ENCODE peak calls at places on chromosome 22, in nine cellular contexts. C is CD8-positive, alpha-beta T cell; Z is neural crest cell; I is uterus; O is upper lobe of left lung; K is fibroblast of lung; E is RWPE1; N is fibroblast of the aortic adventitia; V is endodermal cell. Y is an unnamed sample.

GRCh38 chr22:27349456-27349855 is 452.1 kb downstream of the MN1 start:
- DNase-seq in O (no peak), E (no peak), V (no peak), Z (no peak), I (no peak), K (peak), N (peak), C (no peak), Y (no peak)

GRCh38 chr22:17152340-17152739 is 6.7 kb downstream of the HDHD5 start:
- DNase-seq in E (no peak), I (no peak), Z (no peak), V (no peak), C (no peak), N (no peak), O (no peak), K (no peak), Y (no peak)

GRCh38 chr22:28072066-28072465 is 153.0 kb upstream of the PITPNB start:
- DNase-seq in N (peak), E (no peak), Z (no peak), C (no peak), K (peak), I (no peak), V (no peak), O (no peak), Y (no peak)

GRCh38 chr22:41846268-41847002 is 13.5 kb downstream of the SREBF2 start:
- DNase-seq in Z (no peak), K (no peak), O (no peak), I (no peak), C (no peak), N (no peak), V (peak), E (no peak), Y (no peak)

GRCh38 chr22:44703269-44703870 is 1.4 kb downstream of the PRR5 start:
- DNase-seq in Z (no peak), N (no peak), K (no peak), C (no peak), E (no peak), I (no peak), O (no peak), V (no peak), Y (no peak)

GRCh38 chr22:45460288-45461109 is 42.2 kb upstream of the FBLN1 start:
- DNase-seq in O (peak), N (peak), E (no peak), I (peak), K (no peak), Z (no peak), V (no peak), C (no peak), Y (no peak)

GRCh38 chr22:43014062-43014875 is 680 bp downstream of the PACSIN2 start:
- DNase-seq in O (peak), N (peak), K (peak), Z (peak), C (peak), E (peak), I (peak), V (peak), Y (peak)

GRCh38 chr22:40153186-40153585 is 24.5 kb upstream of the TNRC6B start:
- DNase-seq in K (no peak), C (no peak), Z (no peak), N (no peak), E (no peak), V (no peak), O (no peak), I (no peak), Y (no peak)

GRCh38 chr22:35349704-35350538 is 31.0 kb upstream of the HMOX1 start:
- DNase-seq in O (peak), V (peak), K (peak), I (peak), C (no peak), Z (no peak), E (no peak), N (peak), Y (no peak)

GRCh38 chr22:41966607-41967240 is 2.5 kb upstream of the SEPTIN3 start:
- DNase-seq in C (no peak), I (no peak), O (no peak), E (peak), N (peak), K (peak), V (peak), Z (no peak), Y (peak)

GRCh38 chr22:25068701-25069100 is 116.2 kb downstream of the KIAA1671 start:
- DNase-seq in Z (no peak), N (no peak), K (no peak), O (peak), E (no peak), V (no peak), I (no peak), C (peak), Y (no peak)

GRCh38 chr22:43883012-43883661 is 8.7 kb downstream of the PNPLA5 start:
- DNase-seq in O (no peak), K (peak), C (no peak), N (peak), Z (peak), V (peak), I (no peak), E (peak), Y (peak)

GRCh38 chr22:26679003-26679629 is 21.7 kb downstream of the MIAT start:
- DNase-seq in C (peak), N (peak), O (no peak), Z (peak), I (peak), K (peak), E (peak), V (peak), Y (peak)

GRCh38 chr22:19874307-19875060 is 19.8 kb upstream of the GNB1L start:
- DNase-seq in V (peak), K (peak), Z (no peak), O (peak), I (peak), N (peak), C (peak), E (peak), Y (peak)
- TF ChIP-seq CTCF in V (no peak), K (no peak), Z (no peak), O (peak), I (no peak), N (no peak), C (no peak), E (no peak), Y (no peak)

GRCh38 chr22:37634505-37635002 is 4.9 kb upstream of the SH3BP1 start:
- DNase-seq in E (no peak), V (no peak), I (no peak), N (peak), Z (no peak), C (no peak), K (no peak), O (no peak), Y (no peak)
- TF ChIP-seq CTCF in E (peak), V (no peak), I (peak), N (peak), Z (no peak), C (no peak), K (no peak), O (no peak), Y (no peak)

GRCh38 chr22:19082793-19083192 is 39.4 kb downstream of the DGCR2 start:
- DNase-seq in I (no peak), N (no peak), O (no peak), K (no peak), Z (no peak), E (no peak), C (no peak), V (no peak), Y (no peak)

GRCh38 chr22:19082101-19082500 is 40.1 kb downstream of the DGCR2 start:
- DNase-seq in C (no peak), Z (no peak), K (no peak), O (no peak), N (no peak), V (no peak), E (no peak), I (no peak), Y (no peak)

GRCh38 chr22:19086417-19086816 is 35.8 kb downstream of the DGCR2 start:
- DNase-seq in I (no peak), Z (no peak), N (no peak), E (no peak), K (no peak), C (no peak), V (no peak), O (no peak), Y (no peak)

GRCh38 chr22:19086944-19087343 is 35.3 kb downstream of the DGCR2 start:
- DNase-seq in I (no peak), C (no peak), Z (no peak), E (no peak), K (peak), V (no peak), N (peak), O (no peak), Y (no peak)

DNA sequence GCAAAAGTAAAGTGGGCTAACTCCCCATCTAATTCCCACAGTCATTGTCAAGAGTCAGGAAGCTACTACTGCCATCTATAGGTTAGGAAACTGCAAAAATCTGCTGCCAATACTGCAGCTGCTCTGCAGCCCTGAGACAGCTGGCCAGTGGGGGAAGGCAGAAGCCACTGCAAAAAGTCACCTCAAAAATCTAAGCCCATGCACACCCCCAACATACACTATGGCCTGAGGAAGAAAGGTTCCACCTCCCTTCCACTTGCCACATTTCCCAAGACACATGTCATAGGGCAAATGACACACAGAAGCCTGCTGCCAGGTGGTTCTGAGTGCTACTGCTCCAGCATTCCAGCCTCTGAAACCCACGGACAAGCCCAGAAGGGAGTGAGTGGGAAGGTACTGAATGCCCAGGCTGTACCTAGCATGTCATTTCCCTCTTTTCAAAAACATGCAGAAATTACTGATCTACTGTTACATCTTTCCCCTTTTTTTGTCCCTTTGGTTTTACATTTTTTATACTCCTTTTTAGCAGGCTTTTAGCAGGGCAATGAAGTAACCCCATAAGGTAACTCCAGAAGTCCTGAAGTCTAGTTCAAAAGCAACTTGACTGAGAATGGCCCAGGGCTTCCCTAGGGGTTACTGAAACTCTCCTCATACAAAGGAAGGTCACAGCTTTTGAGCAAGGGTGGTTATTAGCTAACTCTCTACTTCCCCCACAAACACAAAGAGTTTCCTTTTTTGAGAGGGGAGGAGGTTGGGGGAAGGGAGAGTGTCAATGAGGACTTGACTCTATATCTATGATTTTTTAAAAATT is 36.8 kb downstream of the DGCR2 start:
- DNase-seq in V (peak), Z (peak), O (no peak), E (no peak), C (no peak), I (no peak), N (peak), K (peak), Y (no peak)
- TF ChIP-seq CTCF in V (peak), Z (peak), O (no peak), E (peak), C (no peak), I (no peak), N (peak), K (peak), Y (peak)

GRCh38 chr22:19143967-19144400 is 467 bp downstream of the ESS2 start:
- DNase-seq in E (no peak), K (peak), N (peak), V (no peak), C (no peak), O (no peak), Z (no peak), I (no peak), Y (no peak)
- TF ChIP-seq CTCF in E (no peak), K (no peak), N (no peak), V (no peak), C (no peak), O (no peak), Z (no peak), I (no peak), Y (no peak)

GRCh38 chr22:33467718-33468117 is 409.5 kb upstream of the SYN3 start:
- DNase-seq in Z (no peak), I (no peak), O (no peak), V (no peak), N (peak), K (no peak), E (no peak), C (no peak), Y (no peak)
- TF ChIP-seq CTCF in Z (no peak), I (no peak), O (no peak), V (peak), N (peak), K (peak), E (no peak), C (no peak), Y (peak)

DNA sequence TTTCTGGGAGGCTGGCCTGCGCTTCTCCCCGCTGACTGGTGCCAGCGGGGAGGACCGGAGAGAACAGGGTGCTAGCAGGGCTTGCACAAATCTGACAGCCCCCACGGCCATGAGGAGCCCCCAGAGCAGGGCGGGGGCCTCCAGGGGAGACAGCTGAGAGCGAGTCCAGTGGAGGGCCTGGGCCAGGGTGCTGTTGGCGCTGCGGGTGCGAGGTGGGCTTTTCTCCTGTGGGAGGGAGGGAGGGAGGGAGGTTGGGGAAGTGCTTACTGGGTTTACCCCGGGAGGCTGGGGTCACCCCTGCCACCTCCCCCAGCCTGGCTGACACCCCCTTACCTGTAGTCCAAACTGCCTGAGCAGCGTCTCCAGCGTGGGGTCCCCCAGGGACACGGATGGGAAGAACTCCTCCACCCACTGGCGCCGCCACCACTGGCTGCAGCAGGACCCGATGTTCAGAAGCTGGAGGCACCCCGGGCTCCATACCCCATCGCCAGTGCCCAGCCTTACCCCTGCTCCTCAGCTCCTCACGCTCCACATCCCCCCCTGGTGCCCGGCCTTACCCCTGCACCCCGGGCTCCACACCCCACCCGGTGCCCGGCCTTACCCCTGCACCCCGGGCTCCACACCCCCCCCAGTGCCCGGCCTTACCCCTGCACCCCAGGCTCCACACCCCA is 3.9 kb downstream of the LMF2 start:
- DNase-seq in C (no peak), O (no peak), E (no peak), I (no peak), K (no peak), Z (no peak), N (no peak), V (peak), Y (peak)
- TF ChIP-seq CTCF in C (no peak), O (no peak), E (no peak), I (no peak), K (no peak), Z (no peak), N (no peak), V (no peak), Y (peak)

DNA sequence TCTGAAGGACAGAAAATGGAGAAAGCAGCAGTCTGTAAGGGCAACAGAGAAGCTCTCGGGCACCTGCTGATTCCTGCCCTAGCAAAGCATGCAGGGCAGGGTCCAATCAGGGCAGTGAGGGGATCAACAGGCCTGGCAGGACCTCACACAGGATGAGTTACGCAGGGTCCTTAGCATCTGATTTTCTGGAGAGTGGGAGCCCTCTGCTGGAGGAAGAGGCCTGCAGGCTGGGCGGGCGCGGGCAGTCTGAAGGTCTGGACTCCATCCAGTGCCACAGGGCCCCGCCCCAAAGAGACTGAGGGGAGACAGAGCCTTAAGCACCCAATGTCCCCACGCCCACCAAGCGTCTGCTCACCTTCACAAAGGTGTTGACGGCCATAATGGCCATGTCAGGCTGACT is 28.9 kb downstream of the AP1B1 start:
- DNase-seq in V (peak), Z (peak), C (no peak), E (peak), I (peak), O (no peak), N (peak), K (peak), Y (peak)
- TF ChIP-seq CTCF in V (peak), Z (peak), C (no peak), E (peak), I (peak), O (peak), N (peak), K (peak), Y (peak)

GRCh38 chr22:21998595-21999247 is 16.1 kb upstream of the TOP3B start:
- DNase-seq in C (no peak), Z (no peak), V (no peak), I (no peak), K (no peak), E (no peak), O (no peak), N (no peak), Y (no peak)
- TF ChIP-seq CTCF in C (no peak), Z (no peak), V (no peak), I (no peak), K (no peak), E (no peak), O (no peak), N (no peak), Y (no peak)

GRCh38 chr22:21768435-21768834 is 32.8 kb upstream of the YPEL1 start:
- DNase-seq in N (no peak), C (no peak), Z (no peak), V (no peak), K (no peak), E (no peak), I (no peak), O (no peak), Y (no peak)
- TF ChIP-seq CTCF in N (no peak), C (no peak), Z (no peak), V (no peak), K (no peak), E (no peak), I (no peak), O (no peak), Y (no peak)

GRCh38 chr22:46852771-46853170 is 90.3 kb downstream of the TBC1D22A start:
- DNase-seq in E (no peak), K (no peak), N (no peak), I (no peak), Z (no peak), C (peak), V (peak), O (peak), Y (no peak)

GRCh38 chr22:46853191-46853590 is 90.7 kb downstream of the TBC1D22A start:
- DNase-seq in Z (no peak), I (no peak), C (peak), O (peak), K (no peak), V (no peak), E (no peak), N (no peak), Y (no peak)

GRCh38 chr22:46851311-46851710 is 88.9 kb downstream of the TBC1D22A start:
- DNase-seq in N (no peak), K (no peak), V (peak), C (peak), I (no peak), O (peak), E (no peak), Z (no peak), Y (no peak)

GRCh38 chr22:46849951-46850350 is 87.5 kb downstream of the TBC1D22A start:
- DNase-seq in C (no peak), I (no peak), O (no peak), E (no peak), K (no peak), N (no peak), Z (no peak), V (peak), Y (no peak)

GRCh38 chr22:46851941-46852340 is 89.5 kb downstream of the TBC1D22A start:
- DNase-seq in O (peak), C (peak), Z (no peak), N (no peak), K (no peak), V (peak), I (no peak), E (no peak), Y (no peak)
- TF ChIP-seq CTCF in O (no peak), C (no peak), Z (no peak), N (no peak), K (no peak), V (no peak), I (no peak), E (no peak), Y (no peak)